ENCODE peak calls at places on chromosomes 6 and 20, in nine cellular contexts. T, M, D, F, Q, Z, K, X and H are unnamed samples.

GRCh38 chr6:125169522-125169921 is 15.9 kb downstream of the TPD52L1 start:
- DNase-seq in T (no peak), M (no peak), D (no peak), F (no peak), Q (no peak), Z (no peak), K (no peak), X (no peak), H (no peak)

GRCh38 chr20:36951977-36952738 is 650 bp upstream of the SAMHD1 start:
- DNase-seq in T (no peak), M (no peak), D (no peak), F (no peak), Q (no peak), Z (no peak), K (no peak), X (no peak), H (no peak)

GRCh38 chr20:52959125-52959524 is 13.0 kb upstream of the TSHZ2 start:
- DNase-seq in T (no peak), M (no peak), D (peak), F (no peak), Q (no peak), Z (no peak), K (no peak), X (no peak), H (no peak)

GRCh38 chr6:15526129-15526764 is 136.6 kb downstream of the DTNBP1 start:
- DNase-seq in T (peak), M (no peak), D (no peak), F (no peak), Q (peak), Z (no peak), K (peak), X (no peak), H (peak)

GRCh38 chr6:22231616-22232015 is 65.2 kb downstream of the PRL start:
- DNase-seq in T (peak), M (no peak), D (no peak), F (peak), Q (no peak), Z (no peak), K (no peak), X (no peak), H (no peak)

GRCh38 chr6:45417461-45417860 is 39.7 kb upstream of the SUPT3H start:
- DNase-seq in T (no peak), M (no peak), D (no peak), F (no peak), Q (no peak), Z (no peak), K (no peak), X (no peak), H (no peak)

GRCh38 chr6:15317934-15318902 is 72.3 kb downstream of the JARID2 start:
- DNase-seq in T (no peak), M (no peak), D (no peak), F (no peak), Q (no peak), Z (no peak), K (peak), X (no peak), H (no peak)

GRCh38 chr6:37503486-37503980 is 3.8 kb upstream of the CCDC167 start:
- DNase-seq in T (no peak), M (no peak), D (no peak), F (no peak), Q (no peak), Z (no peak), K (no peak), X (no peak), H (no peak)